ENCODE peak calls at places on chromosome 12, in ten cellular contexts. C is gastrocnemius medialis, A is cardiac muscle cell, W is hepatocyte, M is lower lobe of right lung, K is left lung, S is tibial nerve, U is GM23248, I is dorsolateral prefrontal cortex, E is right cardiac atrium. H is an unnamed sample.

GRCh38 chr12:10753066-10753465 is 29.9 kb upstream of the YBX3 start:
- DNase-seq in C (no peak), A (no peak), W (peak), M (no peak), K (no peak), S (no peak), U (peak), I (no peak), E (no peak), H (no peak)

GRCh38 chr12:121784460-121784859 is 9.0 kb downstream of the RHOF start:
- DNase-seq in C (no peak), A (no peak), W (no peak), M (no peak), K (no peak), S (no peak), U (peak), I (no peak), E (no peak), H (no peak)

GRCh38 chr12:53868516-53868986 is 70.1 kb upstream of the HOXC13 start:
- DNase-seq in C (no peak), A (no peak), W (peak), M (no peak), K (no peak), S (no peak), U (no peak), I (no peak), E (no peak), H (no peak)

GRCh38 chr12:102010265-102010994 is 51.4 kb downstream of the WASHC3 start:
- DNase-seq in C (no peak), A (no peak), W (no peak), M (no peak), K (no peak), S (no peak), U (no peak), I (no peak), E (no peak), H (no peak)

GRCh38 chr12:116690016-116690709 is 47.7 kb downstream of the SPRING1 start:
- DNase-seq in C (no peak), A (peak), W (no peak), M (no peak), K (no peak), S (no peak), U (no peak), I (no peak), E (no peak), H (no peak)

GRCh38 chr12:8455727-8456360 is at the start of gene CLEC6A:
- DNase-seq in C (no peak), A (no peak), W (no peak), M (no peak), K (no peak), S (no peak), U (no peak), I (no peak), E (no peak), H (no peak)

GRCh38 chr12:37546901-37547475 is 769.6 kb upstream of the ALG10B start:
- DNase-seq in C (no peak), A (no peak), W (no peak), M (no peak), K (no peak), S (no peak), U (no peak), I (no peak), E (no peak), H (no peak)

GRCh38 chr12:12441891-12442461 is 85.1 kb downstream of the BORCS5 start:
- DNase-seq in C (no peak), A (peak), W (peak), M (no peak), K (no peak), S (no peak), U (no peak), I (no peak), E (no peak), H (no peak)

GRCh38 chr12:16613199-16613598 is 7.2 kb upstream of the LMO3 start:
- DNase-seq in C (no peak), A (no peak), W (no peak), M (no peak), K (no peak), S (no peak), U (no peak), I (no peak), E (no peak), H (no peak)
- H3K27ac ChIP-seq in C (no peak), A (no peak), W (no peak), M (no peak), K (no peak), S (no peak), U (no peak), I (no peak), E (no peak), H (peak)

DNA sequence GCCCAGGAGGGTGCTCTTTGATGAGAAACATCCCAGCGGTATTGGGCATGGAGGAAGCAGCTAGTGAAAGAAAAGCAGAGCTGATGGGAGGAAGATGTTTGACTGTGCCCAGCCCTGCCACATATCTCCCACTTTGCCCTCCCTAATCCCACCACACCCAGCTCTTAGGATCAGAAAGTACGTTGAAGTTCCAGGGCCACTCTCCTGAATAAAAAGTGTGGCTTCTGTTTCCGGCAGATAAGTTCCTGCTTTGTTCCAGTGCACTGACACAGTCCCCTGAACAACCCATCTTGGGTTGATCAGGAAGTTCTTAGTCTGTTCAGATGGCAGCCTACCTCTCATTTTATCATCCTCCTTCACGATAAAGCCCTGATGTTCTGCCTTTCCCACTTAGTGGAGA is 16.5 kb downstream of the TPCN1 start:
- DNase-seq in C (peak), A (no peak), W (no peak), M (no peak), K (peak), S (no peak), U (no peak), I (no peak), E (no peak), H (no peak)
- H3K27ac ChIP-seq in C (peak), A (no peak), W (peak), M (peak), K (peak), S (no peak), U (no peak), I (no peak), E (peak), H (peak)

GRCh38 chr12:26009593-26009992 is 51.1 kb downstream of the RASSF8 start:
- DNase-seq in C (no peak), A (no peak), W (no peak), M (no peak), K (no peak), S (no peak), U (no peak), I (no peak), E (no peak), H (no peak)
- H3K27ac ChIP-seq in C (peak), A (no peak), W (no peak), M (no peak), K (no peak), S (peak), U (peak), I (no peak), E (peak), H (peak)

GRCh38 chr12:125983784-125984510 is 918.7 kb downstream of the AACS start:
- DNase-seq in C (no peak), A (peak), W (peak), M (peak), K (no peak), S (no peak), U (no peak), I (no peak), E (peak), H (no peak)
- H3K27ac ChIP-seq in C (no peak), A (no peak), W (peak), M (no peak), K (no peak), S (no peak), U (no peak), I (no peak), E (no peak), H (no peak)

DNA sequence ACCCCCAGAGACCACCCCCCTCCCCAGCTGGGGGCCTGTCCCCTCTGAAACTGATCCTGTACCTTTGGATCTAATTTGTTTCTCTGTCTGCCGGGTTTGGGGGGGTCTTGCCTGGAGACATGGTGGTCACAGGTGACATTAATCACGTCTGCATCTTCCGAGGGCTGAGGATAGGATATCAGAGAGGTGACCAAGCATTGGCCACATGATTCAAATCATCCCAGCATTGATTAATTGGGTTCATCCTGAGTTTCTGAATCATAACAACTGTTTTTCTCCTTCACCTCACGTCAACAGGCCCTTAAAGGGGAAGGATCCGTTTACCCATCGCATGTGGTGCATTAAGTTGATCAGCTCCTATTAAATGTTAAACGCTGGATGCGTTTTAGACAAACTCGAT is 63.2 kb upstream of the TBX3 start:
- DNase-seq in C (no peak), A (no peak), W (no peak), M (no peak), K (no peak), S (no peak), U (no peak), I (no peak), E (no peak), H (no peak)
- H3K27ac ChIP-seq in C (no peak), A (no peak), W (peak), M (peak), K (no peak), S (no peak), U (no peak), I (no peak), E (no peak), H (no peak)

H was measured in ascending aorta.